ENCODE peak calls at places on chromosomes 16 and 17, in six cellular contexts. One of them, this sample, is unnamed.

GRCh38 chr17:73119631-73120030 is 27.1 kb upstream of the SLC39A11 start:
- DNase-seq in pancreas: no peak
- DNase-seq in activated CD4-positive, alpha-beta T cell treated with anti-CD3 and anti-CD28 coated beads for 1 hour: no peak
- DNase-seq in GM12865: no peak
- DNase-seq in activated CD8-positive, alpha-beta memory T cell treated with anti-CD3 and anti-CD28 coated beads for 4 hours: no peak
- DNase-seq in HT-29: no peak
- DNase-seq in this sample: no peak

GRCh38 chr17:8158267-8159031 is 4.3 kb downstream of the VAMP2 start:
- DNase-seq in activated CD4-positive, alpha-beta T cell treated with anti-CD3 and anti-CD28 coated beads for 1 hour: peak
- DNase-seq in HT-29: peak
- DNase-seq in pancreas: peak
- DNase-seq in activated CD8-positive, alpha-beta memory T cell treated with anti-CD3 and anti-CD28 coated beads for 4 hours: peak
- DNase-seq in GM12865: peak
- DNase-seq in this sample: peak

GRCh38 chr17:72344613-72345012 is 223.8 kb downstream of the SOX9 start:
- DNase-seq in HT-29: no peak
- DNase-seq in GM12865: peak
- DNase-seq in pancreas: no peak
- DNase-seq in activated CD8-positive, alpha-beta memory T cell treated with anti-CD3 and anti-CD28 coated beads for 4 hours: no peak
- DNase-seq in activated CD4-positive, alpha-beta T cell treated with anti-CD3 and anti-CD28 coated beads for 1 hour: no peak
- DNase-seq in this sample: no peak

GRCh38 chr16:8730335-8730915 is 56.0 kb downstream of the ABAT start:
- DNase-seq in HT-29: no peak
- DNase-seq in GM12865: no peak
- DNase-seq in activated CD8-positive, alpha-beta memory T cell treated with anti-CD3 and anti-CD28 coated beads for 4 hours: no peak
- DNase-seq in activated CD4-positive, alpha-beta T cell treated with anti-CD3 and anti-CD28 coated beads for 1 hour: no peak
- DNase-seq in pancreas: peak
- DNase-seq in this sample: no peak

GRCh38 chr17:81404557-81405165 is 9.4 kb downstream of the BAHCC1 start:
- DNase-seq in activated CD4-positive, alpha-beta T cell treated with anti-CD3 and anti-CD28 coated beads for 1 hour: no peak
- DNase-seq in HT-29: peak
- DNase-seq in activated CD8-positive, alpha-beta memory T cell treated with anti-CD3 and anti-CD28 coated beads for 4 hours: no peak
- DNase-seq in pancreas: no peak
- DNase-seq in GM12865: no peak
- DNase-seq in this sample: no peak

GRCh38 chr16:5175263-5175662 is 77.7 kb upstream of the EEF2KMT start:
- DNase-seq in pancreas: no peak
- DNase-seq in GM12865: no peak
- DNase-seq in HT-29: no peak
- DNase-seq in activated CD4-positive, alpha-beta T cell treated with anti-CD3 and anti-CD28 coated beads for 1 hour: no peak
- DNase-seq in activated CD8-positive, alpha-beta memory T cell treated with anti-CD3 and anti-CD28 coated beads for 4 hours: no peak
- DNase-seq in this sample: no peak

GRCh38 chr17:56358651-56359050 is 205.4 kb downstream of the ANKFN1 start:
- DNase-seq in HT-29: no peak
- DNase-seq in GM12865: no peak
- DNase-seq in activated CD4-positive, alpha-beta T cell treated with anti-CD3 and anti-CD28 coated beads for 1 hour: no peak
- DNase-seq in pancreas: no peak
- DNase-seq in activated CD8-positive, alpha-beta memory T cell treated with anti-CD3 and anti-CD28 coated beads for 4 hours: no peak
- DNase-seq in this sample: no peak

GRCh38 chr16:67243481-67243880 is 3.8 kb downstream of the FHOD1 start:
- DNase-seq in GM12865: no peak
- DNase-seq in HT-29: no peak
- DNase-seq in pancreas: no peak
- DNase-seq in activated CD8-positive, alpha-beta memory T cell treated with anti-CD3 and anti-CD28 coated beads for 4 hours: no peak
- DNase-seq in activated CD4-positive, alpha-beta T cell treated with anti-CD3 and anti-CD28 coated beads for 1 hour: no peak
- DNase-seq in this sample: no peak

GRCh38 chr16:85330694-85331188 is 218.5 kb upstream of the CIBAR2 start:
- DNase-seq in HT-29: peak
- DNase-seq in GM12865: peak
- DNase-seq in activated CD4-positive, alpha-beta T cell treated with anti-CD3 and anti-CD28 coated beads for 1 hour: no peak
- DNase-seq in pancreas: no peak
- DNase-seq in activated CD8-positive, alpha-beta memory T cell treated with anti-CD3 and anti-CD28 coated beads for 4 hours: no peak
- DNase-seq in this sample: no peak

GRCh38 chr17:30449480-30449879 is 27.7 kb upstream of the GOSR1 start:
- DNase-seq in GM12865: no peak
- DNase-seq in activated CD8-positive, alpha-beta memory T cell treated with anti-CD3 and anti-CD28 coated beads for 4 hours: no peak
- DNase-seq in activated CD4-positive, alpha-beta T cell treated with anti-CD3 and anti-CD28 coated beads for 1 hour: no peak
- DNase-seq in HT-29: no peak
- DNase-seq in pancreas: no peak
- DNase-seq in this sample: no peak

GRCh38 chr16:180101-180920 is at the start of gene HBQ1:
- DNase-seq in pancreas: no peak
- DNase-seq in activated CD8-positive, alpha-beta memory T cell treated with anti-CD3 and anti-CD28 coated beads for 4 hours: no peak
- DNase-seq in HT-29: no peak
- DNase-seq in activated CD4-positive, alpha-beta T cell treated with anti-CD3 and anti-CD28 coated beads for 1 hour: peak
- DNase-seq in GM12865: no peak
- DNase-seq in this sample: no peak

GRCh38 chr16:259226-259625 is 16.5 kb downstream of the RGS11 start:
- DNase-seq in HT-29: no peak
- DNase-seq in pancreas: no peak
- DNase-seq in GM12865: no peak
- DNase-seq in activated CD8-positive, alpha-beta memory T cell treated with anti-CD3 and anti-CD28 coated beads for 4 hours: no peak
- DNase-seq in activated CD4-positive, alpha-beta T cell treated with anti-CD3 and anti-CD28 coated beads for 1 hour: no peak
- DNase-seq in this sample: no peak

GRCh38 chr17:31674717-31675349 is 184.2 kb downstream of the COPRS start:
- DNase-seq in HT-29: no peak
- DNase-seq in GM12865: no peak
- DNase-seq in pancreas: no peak
- DNase-seq in activated CD8-positive, alpha-beta memory T cell treated with anti-CD3 and anti-CD28 coated beads for 4 hours: no peak
- DNase-seq in activated CD4-positive, alpha-beta T cell treated with anti-CD3 and anti-CD28 coated beads for 1 hour: no peak
- DNase-seq in this sample: no peak

GRCh38 chr17:5014357-5014756 is 16.6 kb downstream of the KIF1C start:
- DNase-seq in pancreas: no peak
- DNase-seq in activated CD4-positive, alpha-beta T cell treated with anti-CD3 and anti-CD28 coated beads for 1 hour: no peak
- DNase-seq in GM12865: no peak
- DNase-seq in activated CD8-positive, alpha-beta memory T cell treated with anti-CD3 and anti-CD28 coated beads for 4 hours: no peak
- DNase-seq in HT-29: no peak
- DNase-seq in this sample: no peak

GRCh38 chr17:81302861-81303326 is 7.8 kb upstream of the SLC38A10 start:
- DNase-seq in activated CD8-positive, alpha-beta memory T cell treated with anti-CD3 and anti-CD28 coated beads for 4 hours: no peak
- DNase-seq in GM12865: no peak
- DNase-seq in activated CD4-positive, alpha-beta T cell treated with anti-CD3 and anti-CD28 coated beads for 1 hour: no peak
- DNase-seq in pancreas: no peak
- DNase-seq in HT-29: peak
- DNase-seq in this sample: no peak

GRCh38 chr17:5254414-5254813 is 19.8 kb upstream of the SCIMP start:
- DNase-seq in activated CD8-positive, alpha-beta memory T cell treated with anti-CD3 and anti-CD28 coated beads for 4 hours: no peak
- DNase-seq in GM12865: no peak
- DNase-seq in pancreas: no peak
- DNase-seq in HT-29: no peak
- DNase-seq in activated CD4-positive, alpha-beta T cell treated with anti-CD3 and anti-CD28 coated beads for 1 hour: no peak
- DNase-seq in this sample: no peak

GRCh38 chr17:11558681-11559234 is 39.5 kb upstream of the DNAH9 start:
- DNase-seq in pancreas: no peak
- DNase-seq in activated CD8-positive, alpha-beta memory T cell treated with anti-CD3 and anti-CD28 coated beads for 4 hours: no peak
- DNase-seq in GM12865: no peak
- DNase-seq in HT-29: no peak
- DNase-seq in activated CD4-positive, alpha-beta T cell treated with anti-CD3 and anti-CD28 coated beads for 1 hour: no peak
- DNase-seq in this sample: no peak

GRCh38 chr17:48629411-48629759 is 3.2 kb upstream of the HOXB9 start:
- DNase-seq in HT-29: no peak
- DNase-seq in activated CD8-positive, alpha-beta memory T cell treated with anti-CD3 and anti-CD28 coated beads for 4 hours: no peak
- DNase-seq in pancreas: no peak
- DNase-seq in activated CD4-positive, alpha-beta T cell treated with anti-CD3 and anti-CD28 coated beads for 1 hour: no peak
- DNase-seq in GM12865: no peak
- DNase-seq in this sample: no peak

GRCh38 chr16:75267631-75268264 is 16.3 kb upstream of the BCAR1 start:
- DNase-seq in activated CD8-positive, alpha-beta memory T cell treated with anti-CD3 and anti-CD28 coated beads for 4 hours: no peak
- DNase-seq in HT-29: peak
- DNase-seq in GM12865: no peak
- DNase-seq in pancreas: peak
- DNase-seq in activated CD4-positive, alpha-beta T cell treated with anti-CD3 and anti-CD28 coated beads for 1 hour: no peak
- DNase-seq in this sample: no peak